ENCODE peak calls at places on chromosome 19, in five cellular contexts. C is thoracic aorta, Q is suprapubic skin, Y is psoas muscle, A is NCI-H1048. R is an unnamed sample.

GRCh38 chr19:2629491-2630351 is 72.8 kb downstream of the GNG7 start:
- DNase-seq in C (no peak), A (no peak), Y (no peak), Q (no peak), R (no peak)

GRCh38 chr19:43634877-43635560 is 4.6 kb downstream of the CADM4 start:
- DNase-seq in A (no peak), C (no peak), Y (no peak), Q (no peak), R (peak)

GRCh38 chr19:45782820-45783785 is 813 bp upstream of the DMPK start:
- DNase-seq in C (no peak), Y (peak), A (no peak), Q (no peak), R (peak)

GRCh38 chr19:52010674-52011073 is 2.7 kb upstream of the ZNF615 start:
- DNase-seq in A (no peak), Q (no peak), Y (no peak), C (no peak), R (no peak)

GRCh38 chr19:8571006-8571411 is 6.2 kb downstream of the MYO1F start:
- DNase-seq in Q (no peak), A (no peak), C (no peak), Y (no peak), R (no peak)

GRCh38 chr19:30046522-30046921 is 104.5 kb downstream of the URI1 start:
- DNase-seq in Y (no peak), Q (no peak), C (no peak), A (no peak), R (no peak)

GRCh38 chr19:50557009-50557613 is 11.1 kb downstream of the LRRC4B start:
- DNase-seq in Y (no peak), C (no peak), A (no peak), Q (no peak), R (no peak)

GRCh38 chr19:31353826-31354225 is 4.6 kb upstream of the TSHZ3 start:
- DNase-seq in C (no peak), Q (no peak), Y (no peak), A (no peak), R (no peak)

GRCh38 chr19:482186-483041 is 13.9 kb upstream of the MADCAM1 start:
- DNase-seq in C (no peak), A (no peak), Q (no peak), Y (no peak), R (no peak)

GRCh38 chr19:29517946-29518345 is 7.8 kb upstream of the VSTM2B start:
- DNase-seq in Y (no peak), A (no peak), C (no peak), Q (no peak), R (no peak)

GRCh38 chr19:55508120-55508519 is 19.9 kb downstream of the SSC5D start:
- DNase-seq in C (no peak), A (no peak), Y (no peak), Q (no peak), R (no peak)

GRCh38 chr19:1512671-1513491 is at the start of gene ADAMTSL5:
- DNase-seq in Q (no peak), C (no peak), Y (peak), A (no peak), R (peak)

GRCh38 chr19:30001794-30002193 is 59.8 kb downstream of the URI1 start:
- DNase-seq in Q (no peak), C (no peak), Y (no peak), A (no peak), R (peak)

GRCh38 chr19:47186337-47187022 is 44.5 kb downstream of the BBC3 start:
- DNase-seq in Y (no peak), Q (no peak), C (no peak), A (no peak), R (no peak)

GRCh38 chr19:49212302-49212701 is 54.7 kb downstream of the TRPM4 start:
- DNase-seq in Q (no peak), Y (no peak), A (peak), C (no peak), R (peak)

GRCh38 chr19:21691656-21692055 is 75.7 kb downstream of the ZNF100 start:
- DNase-seq in Y (no peak), C (no peak), Q (no peak), A (no peak), R (peak)

GRCh38 chr19:32969549-32969948 is 2.2 kb downstream of the CEP89 start:
- DNase-seq in Y (no peak), C (no peak), Q (no peak), A (no peak), R (no peak)

GRCh38 chr19:3094638-3095374 is 644 bp downstream of the GNA11 start:
- DNase-seq in Q (peak), C (no peak), A (no peak), Y (no peak), R (peak)

GRCh38 chr19:17159466-17160393 is 55.4 kb upstream of the USE1 start:
- DNase-seq in Y (no peak), Q (no peak), C (no peak), A (no peak), R (no peak)

GRCh38 chr19:45448887-45449299 is 18.9 kb upstream of the FOSB start:
- DNase-seq in Y (no peak), A (no peak), Q (no peak), C (no peak), R (no peak)

GRCh38 chr19:884420-885211 is 8.4 kb downstream of the MED16 start:
- DNase-seq in A (no peak), Q (no peak), C (no peak), Y (no peak), R (no peak)

GRCh38 chr19:5676711-5677110 is 3.6 kb downstream of the MICOS13 start:
- DNase-seq in Y (no peak), A (no peak), Q (no peak), C (no peak), R (no peak)

GRCh38 chr19:38850976-38851621 is 1.3 kb upstream of the HNRNPL start:
- DNase-seq in Q (no peak), C (no peak), A (no peak), Y (no peak), R (no peak)

GRCh38 chr19:11196406-11197287 is 698 bp downstream of the KANK2 start:
- DNase-seq in Q (no peak), Y (peak), C (no peak), A (no peak), R (peak)

GRCh38 chr19:17997969-17998826 is 9.8 kb upstream of the ARRDC2 start:
- DNase-seq in C (no peak), A (no peak), Q (no peak), Y (no peak), R (no peak)

GRCh38 chr19:6443986-6444385 is 10.4 kb upstream of the SLC25A41 start:
- DNase-seq in Y (no peak), Q (no peak), A (no peak), C (no peak), R (no peak)

GRCh38 chr19:3275068-3275582 is 50.7 kb downstream of the CELF5 start:
- DNase-seq in Q (no peak), C (no peak), Y (no peak), A (no peak), R (peak)

GRCh38 chr19:8238251-8238650 is 29.1 kb downstream of the CERS4 start:
- DNase-seq in C (no peak), Y (no peak), A (no peak), Q (no peak), R (no peak)

GRCh38 chr19:4062576-4063368 is 3.9 kb downstream of the ZBTB7A start:
- DNase-seq in A (no peak), C (no peak), Y (peak), Q (no peak), R (no peak)

GRCh38 chr19:40908981-40909380 is 26.9 kb upstream of the CYP2A7 start:
- DNase-seq in Q (no peak), Y (no peak), A (no peak), C (no peak), R (no peak)

GRCh38 chr19:8686549-8686948 is 12.0 kb downstream of the ACTL9 start:
- DNase-seq in Y (no peak), C (no peak), A (no peak), Q (no peak), R (no peak)

GRCh38 chr19:23867895-23868294 is 46.8 kb upstream of the ZNF726 start:
- DNase-seq in A (no peak), Q (no peak), C (no peak), Y (no peak), R (no peak)

GRCh38 chr19:50465986-50466771 is 10.1 kb upstream of the EMC10 start:
- DNase-seq in Y (peak), C (no peak), A (no peak), Q (no peak), R (no peak)

GRCh38 chr19:16143399-16144215 is at the start of gene HSH2D:
- DNase-seq in Q (no peak), Y (peak), A (no peak), C (no peak), R (no peak)

GRCh38 chr19:35153701-35154534 is 617 bp upstream of the FXYD5 start:
- DNase-seq in Y (peak), C (no peak), Q (peak), A (no peak), R (peak)

GRCh38 chr19:12774588-12775555 is at the start of gene HOOK2:
- DNase-seq in Y (no peak), C (no peak), A (peak), Q (peak), R (no peak)

GRCh38 chr19:48724796-48725753 is 5.5 kb upstream of the MAMSTR start:
- DNase-seq in C (no peak), A (no peak), Y (no peak), Q (no peak), R (peak)

GRCh38 chr19:22427587-22428298 is 5.6 kb upstream of the ZNF98 start:
- DNase-seq in A (no peak), C (no peak), Q (no peak), Y (no peak), R (no peak)

GRCh38 chr19:41872775-41873647 is 4.1 kb upstream of the CD79A start:
- DNase-seq in C (no peak), A (no peak), Q (no peak), Y (peak), R (peak)